ENCODE peak calls at places on chromosomes 16 and 17, in four cellular contexts. W is gastrocnemius medialis; U is EL; R is CD8-positive, alpha-beta T cell. P is an unnamed sample.

GRCh38 chr17:4357671-4358070 is 8.8 kb downstream of the UBE2G1 start:
- DNase-seq in W (no peak), U (no peak), R (no peak), P (no peak)

GRCh38 chr16:13203725-13204124 is 302.3 kb downstream of the SHISA9 start:
- DNase-seq in W (no peak), U (no peak), R (no peak), P (no peak)

GRCh38 chr16:77780378-77780837 is 8.0 kb upstream of the VAT1L start:
- DNase-seq in W (no peak), U (peak), R (no peak), P (peak)

GRCh38 chr16:28537076-28537475 is 1.7 kb downstream of the NUPR1 start:
- DNase-seq in W (no peak), U (no peak), R (no peak), P (no peak)

GRCh38 chr17:16150251-16150859 is 65.0 kb downstream of the NCOR1 start:
- DNase-seq in W (no peak), U (peak), R (no peak), P (peak)

GRCh38 chr17:49438885-49439284 is 24.2 kb upstream of the PHB1 start:
- DNase-seq in W (no peak), U (no peak), R (no peak), P (no peak)

GRCh38 chr17:1367351-1367745 is 32.7 kb downstream of the YWHAE start:
- DNase-seq in W (no peak), U (no peak), R (no peak), P (no peak)

GRCh38 chr17:8742828-8743227 is 1.8 kb downstream of the CCDC42 start:
- DNase-seq in W (no peak), U (no peak), R (no peak), P (no peak)

GRCh38 chr17:72296456-72296855 is 175.6 kb downstream of the SOX9 start:
- DNase-seq in W (no peak), U (peak), R (no peak), P (peak)

GRCh38 chr17:76383645-76384221 is 676 bp upstream of the SPHK1 start:
- DNase-seq in W (no peak), U (peak), R (peak), P (peak)

GRCh38 chr16:66845791-66846221 is 1.6 kb downstream of the CA7 start:
- DNase-seq in W (no peak), U (no peak), R (no peak), P (no peak)

GRCh38 chr17:43734376-43734775 is 24.2 kb downstream of the SOST start:
- DNase-seq in W (no peak), U (peak), R (no peak), P (no peak)

GRCh38 chr16:59296002-59296401 is 561.9 kb upstream of the GOT2 start:
- DNase-seq in W (no peak), U (peak), R (no peak), P (no peak)

GRCh38 chr16:88651276-88651988 is 579 bp upstream of the CYBA start:
- DNase-seq in W (no peak), U (no peak), R (peak), P (no peak)

GRCh38 chr17:82188001-82188961 is 24.4 kb downstream of the CCDC57 start:
- DNase-seq in W (no peak), U (no peak), R (no peak), P (no peak)